ENCODE peak calls at places on chromosomes 12 and 14, in four cellular contexts. D is psoas muscle, C is adrenal gland, W is HCT116. T is an unnamed sample.
A peak's percentile ranks its signal among the peaks of the same experiment; 100 is the strongest.

GRCh38 chr12:1947081-1947480 is 28.6 kb upstream of the CACNA2D4 start:
- DNase-seq in D (no peak), C (no peak), W (no peak), T (no peak)

GRCh38 chr12:101619868-101620761 is 25.3 kb downstream of the MYBPC1 start:
- DNase-seq in D (no peak), C (no peak), W (no peak), T (no peak)

GRCh38 chr12:55637467-55637866 is 775 bp downstream of the OR10P1 start:
- DNase-seq in D (no peak), C (no peak), W (no peak), T (no peak)

GRCh38 chr12:71155228-71155627 is 2.6 kb downstream of the TSPAN8 start:
- DNase-seq in D (no peak), C (no peak), W (no peak), T (no peak)

GRCh38 chr14:91170504-91171121 is 56.7 kb downstream of the DGLUCY start:
- DNase-seq in D (peak; percentile 83), C (peak; percentile 54), W (no peak), T (no peak)

GRCh38 chr12:119156401-119156800 is 22.3 kb upstream of the HSPB8 start:
- DNase-seq in D (no peak), C (no peak), W (no peak), T (no peak)

GRCh38 chr14:32205984-32206383 is 2.9 kb upstream of the RNU6-8 start:
- DNase-seq in D (no peak), C (no peak), W (no peak), T (no peak)

GRCh38 chr12:130320553-130320952 is 17.1 kb upstream of the PIWIL1 start:
- DNase-seq in D (no peak), C (no peak), W (no peak), T (no peak)

GRCh38 chr12:19003987-19004619 is 125.4 kb upstream of the PLEKHA5 start:
- DNase-seq in D (no peak), C (no peak), W (no peak), T (no peak)

GRCh38 chr14:104513641-104514046 is 65.9 kb upstream of the C14orf180 start:
- DNase-seq in D (no peak), C (no peak), W (no peak), T (no peak)

GRCh38 chr14:63614964-63615363 is 26.7 kb downstream of the WDR89 start:
- DNase-seq in D (no peak), C (no peak), W (no peak), T (no peak)

GRCh38 chr12:121138284-121138683 is 5.6 kb downstream of the P2RX7 start:
- DNase-seq in D (no peak), C (no peak), W (no peak), T (no peak)

GRCh38 chr14:93937519-93937918 is 10.4 kb downstream of the FAM181A start:
- DNase-seq in D (peak; percentile 89), C (no peak), W (no peak), T (no peak)

GRCh38 chr12:46131729-46132128 is 137.1 kb downstream of the SLC38A1 start:
- DNase-seq in D (no peak), C (no peak), W (peak; percentile 55), T (no peak)

GRCh38 chr12:131827961-131828534 is at the start of gene MMP17:
- DNase-seq in D (peak; percentile 79), C (peak; percentile 25), W (no peak), T (peak; percentile 66)

GRCh38 chr12:7806863-7807487 is 17.8 kb downstream of the NANOG start:
- DNase-seq in D (peak; percentile 60), C (peak; percentile 86), W (peak; percentile 61), T (peak; percentile 74)

GRCh38 chr14:101593411-101594181 is 32.3 kb downstream of the DIO3 start:
- DNase-seq in D (no peak), C (no peak), W (no peak), T (no peak)

GRCh38 chr12:95674631-95675030 is 115.9 kb downstream of the NTN4 start:
- DNase-seq in D (no peak), C (no peak), W (no peak), T (no peak)

GRCh38 chr12:121806556-121807308 is 2.9 kb downstream of the SETD1B start:
- DNase-seq in D (no peak), C (peak; percentile 28), W (no peak), T (no peak)

GRCh38 chr14:67485501-67486095 is 2.9 kb downstream of the TMEM229B start:
- DNase-seq in D (no peak), C (peak; percentile 29), W (no peak), T (no peak)

GRCh38 chr12:21456291-21456780 is 18.9 kb downstream of the PYROXD1 start:
- DNase-seq in D (no peak), C (no peak), W (no peak), T (no peak)

GRCh38 chr12:78085562-78086182 is 255.0 kb downstream of the NAV3 start:
- DNase-seq in D (no peak), C (no peak), W (no peak), T (no peak)

GRCh38 chr14:92122351-92122677 is 545 bp downstream of the CPSF2 start:
- DNase-seq in D (no peak), C (no peak), W (no peak), T (no peak)

GRCh38 chr12:96246926-96247566 is 52.9 kb downstream of the ELK3 start:
- DNase-seq in D (no peak), C (no peak), W (no peak), T (no peak)

DNA sequence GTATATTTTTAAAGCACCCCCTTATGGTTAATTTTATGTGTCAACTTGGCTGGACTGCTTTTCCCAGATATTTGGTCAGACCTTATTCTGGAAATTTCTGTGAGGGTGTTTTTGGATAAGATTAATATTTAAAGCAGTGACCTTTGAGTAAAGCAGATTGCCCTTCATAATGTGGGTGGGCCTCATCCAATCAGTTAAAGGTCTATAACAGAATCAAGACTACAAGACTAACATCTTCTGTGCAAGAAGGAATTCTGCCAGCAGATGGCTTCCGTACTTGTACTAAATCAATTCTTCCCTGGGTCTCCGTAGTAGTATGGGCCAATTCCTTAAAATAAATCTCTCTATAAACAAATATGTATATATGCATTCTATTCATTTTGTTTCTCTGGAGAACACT is 257.6 kb downstream of the ETNK1 start:
- DNase-seq in D (no peak), C (no peak), W (no peak), T (no peak)
- H3K4me1 ChIP-seq in D (no peaks in the 10 kb centered on the region), C (no peaks in the 10 kb centered on the region), W (no peaks in the 10 kb centered on the region), T (no peaks in the 10 kb centered on the region)

DNA sequence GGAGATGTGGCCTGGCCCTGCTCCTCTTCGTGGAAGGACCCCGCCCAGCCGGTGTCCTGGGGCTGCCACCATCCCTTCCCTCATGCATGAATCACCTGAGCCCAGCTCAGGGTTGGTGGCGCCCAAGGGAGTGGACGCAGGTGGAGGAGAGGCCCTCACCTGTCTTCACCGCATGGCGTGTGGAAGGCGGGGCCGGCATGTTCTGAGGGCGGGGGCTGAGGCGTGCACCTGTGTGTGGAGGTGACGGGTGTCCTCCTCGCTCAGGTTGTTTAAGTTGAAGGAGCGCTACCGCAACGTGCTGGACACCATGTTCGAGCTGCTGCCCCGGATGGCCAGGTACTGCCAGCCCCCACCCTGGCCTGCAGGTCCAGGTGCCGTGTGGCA is 47.0 kb downstream of the SLC8B1 start:
- DNase-seq in D (peak; percentile 51), C (no peak), W (no peak), T (no peak)
- H3K36me3 ChIP-seq in D (peaks cover 99% of the 10 kb centered on the region), C (peaks cover 100% of the 10 kb centered on the region), W (no peaks in the 10 kb centered on the region), T (peaks cover 87% of the 10 kb centered on the region)

GRCh38 chr12:100395811-100396210 is 38.9 kb downstream of the SLC17A8 start:
- DNase-seq in D (no peak), C (no peak), W (no peak), T (no peak)

GRCh38 chr12:100388382-100388781 is 31.5 kb downstream of the SLC17A8 start:
- DNase-seq in D (no peak), C (no peak), W (no peak), T (no peak)

GRCh38 chr12:100393202-100393601 is 36.3 kb downstream of the SLC17A8 start:
- DNase-seq in D (no peak), C (no peak), W (no peak), T (no peak)

GRCh38 chr12:100391856-100392255 is 35.0 kb downstream of the SLC17A8 start:
- DNase-seq in D (no peak), C (peak; percentile 65), W (no peak), T (no peak)
- TF ChIP-seq CTCF in D (no peak), C (peak; percentile 53), W (no peak), T (peak; percentile 28)

DNA sequence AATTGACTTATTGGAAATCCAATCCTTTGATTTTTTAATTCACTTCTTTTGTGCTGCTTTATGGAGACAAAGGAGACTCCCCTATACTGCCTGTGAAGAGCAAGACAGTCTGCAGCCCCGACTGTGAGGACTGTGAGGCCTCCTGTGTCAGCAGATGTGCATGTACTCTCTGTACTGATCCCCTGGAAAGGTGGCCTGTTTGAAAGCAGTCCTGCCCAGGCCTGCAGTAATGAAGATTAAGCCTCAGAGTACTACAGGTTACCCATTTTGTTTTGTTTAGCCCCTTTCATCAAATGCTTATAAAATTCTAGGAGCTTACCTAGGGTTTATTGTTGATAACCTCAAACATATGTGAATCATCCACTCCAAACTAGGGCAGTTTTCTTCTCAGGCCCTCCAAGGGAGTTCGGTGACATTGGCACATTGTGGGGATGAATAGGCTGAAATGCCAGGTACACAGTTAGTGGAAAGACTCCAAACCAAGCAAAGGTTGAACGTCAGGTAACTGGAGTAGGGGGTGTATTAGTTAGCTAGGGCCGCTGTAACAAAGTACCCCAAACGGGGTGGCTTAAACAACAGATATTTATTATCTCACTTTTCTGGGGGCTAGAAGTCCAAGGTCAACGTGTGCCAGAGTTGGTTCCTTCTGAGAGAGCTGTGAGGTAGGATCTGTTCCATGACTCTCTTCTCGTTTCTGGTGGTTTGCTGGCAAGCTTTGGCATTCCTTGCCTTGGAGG is 208.7 kb upstream of the BCL2L14 start:
- DNase-seq in D (no peak), C (no peak), W (no peak), T (no peak)
- H3K4me1 ChIP-seq in D (peaks cover 38% of the 10 kb centered on the region), C (peaks cover 21% of the 10 kb centered on the region), W (peaks cover 4% of the 10 kb centered on the region), T (peaks cover 38% of the 10 kb centered on the region)

DNA sequence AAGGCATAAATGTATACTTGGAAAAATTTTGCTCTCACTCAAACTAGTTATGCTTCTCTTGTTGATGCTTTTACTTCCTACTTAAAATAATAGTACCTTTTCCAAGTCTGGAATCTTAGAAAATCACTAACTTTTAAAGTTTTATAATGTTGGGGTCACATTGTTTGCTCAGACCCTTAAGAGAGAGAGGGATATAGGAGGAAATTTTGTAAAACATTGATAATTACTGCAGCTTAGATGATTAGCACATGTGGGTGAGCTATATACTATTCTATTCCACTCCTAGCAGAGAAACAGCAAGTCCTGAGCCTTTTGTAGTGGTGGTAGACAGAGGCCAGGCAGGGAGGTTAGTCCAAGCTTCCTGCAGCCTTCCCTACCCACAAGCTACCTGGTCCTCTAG is 13.4 kb downstream of the EID3 start:
- DNase-seq in D (no peak), C (no peak), W (no peak), T (no peak)
- H3K36me3 ChIP-seq in D (peaks cover 100% of the 10 kb centered on the region), C (peaks cover 100% of the 10 kb centered on the region), W (peaks cover 73% of the 10 kb centered on the region), T (peaks cover 99% of the 10 kb centered on the region)

GRCh38 chr12:3003593-3003992 is 44.4 kb downstream of the TEAD4 start:
- DNase-seq in D (peak; percentile 60), C (no peak), W (no peak), T (no peak)
- TF ChIP-seq CTCF in D (peak; percentile 45), C (no peak), W (no peak), T (no peak)

GRCh38 chr12:76698966-76699365 is 64.9 kb upstream of the ZDHHC17 start:
- DNase-seq in D (no peak), C (no peak), W (no peak), T (no peak)
- H3K4me1 ChIP-seq in D (no peaks in the 10 kb centered on the region), C (no peaks in the 10 kb centered on the region), W (no peaks in the 10 kb centered on the region), T (no peaks in the 10 kb centered on the region)